ENCODE peak calls at places on chromosomes 3 and 15, in five cellular contexts. X, T, H, N and C are unnamed samples.

GRCh38 chr15:60392601-60392985 is 5.2 kb downstream of the ANXA2 start:
- DNase-seq in H (no peak), T (no peak), N (no peak), X (peak), C (peak)

GRCh38 chr15:65828566-65828965 is 36.5 kb upstream of the DENND4A start:
- DNase-seq in N (no peak), T (no peak), H (no peak), X (no peak), C (no peak)

GRCh38 chr3:127717357-127718243 is 44.8 kb downstream of the ABTB1 start:
- DNase-seq in X (no peak), N (no peak), H (no peak), T (no peak), C (no peak)

GRCh38 chr15:61997786-61998185 is 62.5 kb downstream of the VPS13C start:
- DNase-seq in H (no peak), X (no peak), T (no peak), N (no peak), C (no peak)

GRCh38 chr3:126129408-126129891 is 45.5 kb upstream of the SLC41A3 start:
- DNase-seq in T (no peak), X (no peak), H (no peak), N (peak), C (peak)

GRCh38 chr3:168116279-168116678 is 20.6 kb upstream of the GOLIM4 start:
- DNase-seq in N (no peak), X (no peak), T (no peak), H (peak), C (no peak)

GRCh38 chr15:88454231-88454630 is 13.0 kb downstream of the MRPL46 start:
- DNase-seq in X (no peak), T (no peak), H (no peak), N (no peak), C (no peak)

GRCh38 chr3:16807981-16808380 is 76.8 kb upstream of the PLCL2 start:
- DNase-seq in H (no peak), T (no peak), N (no peak), X (no peak), C (no peak)

GRCh38 chr3:138127636-138128365 is 4.4 kb downstream of the A4GNT start:
- DNase-seq in X (no peak), H (no peak), T (no peak), N (no peak), C (no peak)

GRCh38 chr15:90895571-90896117 is 7.5 kb upstream of the MAN2A2 start:
- DNase-seq in H (peak), N (peak), T (no peak), X (no peak), C (no peak)

GRCh38 chr3:48129921-48130320 is 58.3 kb downstream of the CDC25A start:
- DNase-seq in H (no peak), T (no peak), X (no peak), N (no peak), C (no peak)

GRCh38 chr3:76054404-76054803 is 269.1 kb upstream of the ZNF717 start:
- DNase-seq in N (no peak), H (no peak), X (no peak), T (no peak), C (no peak)

GRCh38 chr15:19984101-19984500 is 557.5 kb downstream of the GOLGA6L6 start:
- DNase-seq in T (no peak), X (no peak), H (no peak), N (no peak), C (no peak)

GRCh38 chr3:169624533-169624972 is 39.0 kb downstream of the MECOM start:
- DNase-seq in N (peak), X (no peak), T (no peak), H (no peak), C (peak)

GRCh38 chr15:90154246-90154645 is 46.9 kb upstream of the SEMA4B start:
- DNase-seq in H (no peak), X (no peak), N (no peak), T (no peak), C (no peak)

GRCh38 chr3:170690133-170690981 is 104.5 kb upstream of the SLC7A14 start:
- DNase-seq in N (peak), T (no peak), H (peak), X (peak), C (peak)

GRCh38 chr3:119294889-119295769 is 946 bp downstream of the ARHGAP31 start:
- DNase-seq in H (no peak), X (no peak), T (no peak), N (peak), C (peak)

GRCh38 chr15:64216722-64217428 is 54.1 kb upstream of the PPIB start:
- DNase-seq in T (no peak), N (peak), H (peak), X (peak), C (no peak)

GRCh38 chr3:16181361-16181760 is 6.9 kb downstream of the GALNT15 start:
- DNase-seq in H (no peak), T (no peak), N (no peak), X (no peak), C (no peak)

GRCh38 chr3:114608293-114608692 is 314.5 kb downstream of the TIGIT start:
- DNase-seq in X (no peak), T (no peak), N (no peak), H (no peak), C (no peak)

GRCh38 chr15:57554063-57554820 is 37.5 kb upstream of the MYZAP start:
- DNase-seq in T (no peak), H (no peak), X (no peak), N (peak), C (no peak)

GRCh38 chr3:112514527-112515128 is 15.4 kb upstream of the BTLA start:
- DNase-seq in H (no peak), X (no peak), T (peak), N (no peak), C (no peak)

GRCh38 chr15:99454941-99455795 is 110.6 kb upstream of the MEF2A start:
- DNase-seq in H (no peak), T (no peak), X (peak), N (no peak), C (no peak)

GRCh38 chr3:51940648-51941421 is 869 bp downstream of the RRP9 start:
- DNase-seq in T (no peak), N (no peak), X (no peak), H (no peak), C (no peak)

GRCh38 chr3:197309528-197310361 is 11.3 kb upstream of the DLG1 start:
- DNase-seq in T (no peak), X (no peak), H (no peak), N (no peak), C (peak)

GRCh38 chr3:11522398-11522715 is 121.4 kb downstream of the VGLL4 start:
- DNase-seq in T (no peak), N (no peak), H (no peak), X (no peak), C (no peak)

DNA sequence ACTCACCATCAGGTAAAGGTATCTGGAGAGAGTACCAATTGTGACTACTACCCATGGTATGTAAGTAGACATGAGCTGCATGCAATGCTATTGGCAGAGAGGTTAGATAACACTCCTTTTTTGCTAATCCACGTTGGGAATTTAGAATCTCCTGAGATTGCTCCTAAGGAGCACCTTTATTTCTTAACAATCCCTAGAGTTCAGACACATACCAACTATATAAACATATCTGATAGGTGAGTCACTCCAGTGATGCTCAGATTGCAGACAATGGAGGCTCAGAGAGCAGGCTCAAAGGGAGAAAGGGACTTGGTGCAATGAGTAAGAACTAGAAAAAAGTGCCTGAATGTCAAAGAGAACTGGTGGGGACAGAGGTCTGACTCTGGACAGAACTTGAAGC is 47.0 kb upstream of the LRRFIP2 start:
- DNase-seq in X (peak), H (no peak), T (no peak), N (no peak), C (no peak)
- TF ChIP-seq JUND in X (peak), H (peak), T (no peak), N (peak), C (no peak)

DNA sequence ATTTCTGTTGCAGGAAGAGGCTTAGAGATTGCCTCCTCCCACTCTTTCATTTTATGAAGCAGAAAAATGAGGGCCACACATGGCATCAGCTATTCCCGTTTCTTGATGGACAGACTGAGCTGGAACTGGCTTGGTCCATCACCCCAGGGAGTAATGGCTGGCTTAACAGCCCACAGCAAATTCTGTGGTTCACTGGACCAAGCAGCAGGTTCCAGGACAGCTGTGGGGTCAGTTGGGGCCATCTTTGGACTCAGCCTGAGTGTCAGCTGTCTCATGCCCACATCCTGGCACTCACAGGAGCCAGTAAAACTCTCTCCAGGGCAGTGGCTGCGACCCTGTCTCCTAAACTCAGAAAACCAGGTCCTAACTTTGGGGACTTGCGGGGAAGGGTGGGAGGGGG is 36.5 kb downstream of the ZDHHC19 start:
- DNase-seq in H (no peak), X (no peak), N (no peak), T (no peak), C (no peak)
- TF ChIP-seq JUND in H (no peak), X (no peak), N (no peak), T (no peak), C (no peak)

DNA sequence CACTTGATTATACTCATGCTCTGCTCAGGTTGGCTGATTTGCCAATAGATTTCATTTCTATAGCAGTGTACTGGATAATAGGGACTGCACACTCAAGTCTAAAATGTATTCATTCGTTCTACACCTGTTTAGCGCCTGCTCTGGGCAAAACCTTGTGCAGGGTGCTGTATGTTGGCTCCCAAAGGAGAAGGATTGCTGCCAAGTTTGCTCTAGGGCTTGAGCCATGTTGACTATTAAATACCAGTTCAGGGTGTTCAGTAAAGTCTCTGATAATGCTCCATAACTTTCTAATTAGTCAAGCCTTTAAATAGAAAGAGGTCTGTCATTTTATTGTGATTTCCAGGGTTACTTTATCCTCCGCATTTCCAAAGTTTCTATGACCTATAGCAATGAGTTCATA is 470.2 kb downstream of the MAGI1 start:
- DNase-seq in H (no peak), N (no peak), X (no peak), T (no peak), C (no peak)
- TF ChIP-seq JUND in H (no peak), N (no peak), X (no peak), T (no peak), C (no peak)

GRCh38 chr3:55569033-55569518 is 82.0 kb upstream of the WNT5A start:
- DNase-seq in X (no peak), N (no peak), T (no peak), H (no peak), C (peak)
- TF ChIP-seq JUND in X (no peak), N (no peak), T (no peak), H (no peak), C (peak)

GRCh38 chr3:121962443-121962842 is 59.6 kb downstream of the ILDR1 start:
- DNase-seq in N (no peak), X (no peak), T (no peak), H (no peak), C (no peak)
- TF ChIP-seq JUND in N (no peak), X (no peak), T (no peak), H (no peak), C (no peak)

GRCh38 chr3:183688869-183689268 is 8.7 kb upstream of the YEATS2 start:
- DNase-seq in H (no peak), X (no peak), T (no peak), N (no peak), C (peak)
- TF ChIP-seq JUND in H (no peak), X (no peak), T (no peak), N (no peak), C (no peak)

GRCh38 chr3:108406661-108407206 is 103.7 kb downstream of the MYH15 start:
- DNase-seq in N (peak), H (peak), T (peak), X (peak), C (peak)
- TF ChIP-seq JUND in N (no peak), H (no peak), T (no peak), X (no peak), C (no peak)

GRCh38 chr3:57252404-57252803 is 24.9 kb downstream of the APPL1 start:
- DNase-seq in T (no peak), H (no peak), X (no peak), N (no peak), C (no peak)
- TF ChIP-seq JUND in T (no peak), H (no peak), X (no peak), N (no peak), C (no peak)

DNA sequence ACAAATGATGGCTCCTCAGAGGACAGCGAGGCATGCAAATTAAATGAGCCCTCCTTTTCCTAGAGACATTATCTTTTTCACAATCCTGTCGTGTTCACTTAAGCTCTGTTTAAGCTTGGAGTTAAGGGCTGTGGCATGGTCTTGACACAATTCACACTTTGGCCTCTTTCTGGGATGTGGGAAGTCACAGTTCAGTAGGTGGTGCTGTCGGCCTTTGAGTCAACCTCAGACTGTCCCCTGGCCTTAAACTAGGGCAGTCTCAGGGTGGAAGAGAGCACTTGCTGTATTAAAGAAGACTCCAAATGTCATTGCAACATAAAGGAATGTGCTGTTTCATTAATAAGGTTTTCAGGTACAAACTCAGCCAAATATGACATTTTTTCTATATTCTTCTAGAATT is 351.0 kb downstream of the MCTP2 start:
- DNase-seq in H (peak), X (peak), T (peak), N (peak), C (peak)
- TF ChIP-seq JUND in H (no peak), X (no peak), T (no peak), N (no peak), C (no peak)